ENCODE peak calls at places on chromosomes 12 and 14, in five cellular contexts. Z is GM13977, F is RWPE1, D is brain microvascular endothelial cell, W is PC-9. V is an unnamed sample.
A peak's percentile ranks its signal among the peaks of the same experiment; 100 is the strongest.

GRCh38 chr12:81081726-81082125 is 3.8 kb downstream of the ACSS3 start:
- DNase-seq in F (no peak), D (no peak), W (no peak), Z (no peak), V (no peak)

GRCh38 chr12:54040148-54040494 is 7.3 kb downstream of the HOXC5 start:
- DNase-seq in Z (no peak), F (no peak), D (no peak), W (no peak), V (no peak)

GRCh38 chr12:82857911-82858533 is 171.3 kb downstream of the TMTC2 start:
- DNase-seq in W (no peak), F (peak; percentile 2), Z (no peak), D (no peak), V (no peak)

GRCh38 chr14:61925043-61925442 is 162.8 kb downstream of the SNAPC1 start:
- DNase-seq in F (no peak), D (peak; percentile 28), Z (peak; percentile 17), W (no peak), V (peak; percentile 34)

GRCh38 chr14:103994535-103995184 is 52.3 kb upstream of the RD3L start:
- DNase-seq in F (peak; percentile 48), D (no peak), Z (no peak), W (peak; percentile 69), V (no peak)

GRCh38 chr12:203462-204260 is 10.3 kb downstream of the SLC6A12 start:
- DNase-seq in W (no peak), F (no peak), Z (no peak), D (no peak), V (no peak)

GRCh38 chr12:43540474-43540873 is 11.5 kb downstream of the ADAMTS20 start:
- DNase-seq in Z (no peak), F (no peak), D (no peak), W (no peak), V (no peak)

GRCh38 chr14:98962118-98962517 is 309.9 kb downstream of the BCL11B start:
- DNase-seq in D (no peak), F (no peak), W (no peak), Z (no peak), V (no peak)

GRCh38 chr14:95523051-95523817 is 6.8 kb upstream of the SYNE3 start:
- DNase-seq in Z (no peak), D (no peak), W (no peak), F (no peak), V (peak; percentile 82)

GRCh38 chr14:60381909-60382308 is 104.0 kb downstream of the C14orf39 start:
- DNase-seq in D (no peak), F (no peak), W (peak; percentile 20), Z (no peak), V (no peak)

GRCh38 chr12:75635606-75636444 is 124.4 kb upstream of the KRR1 start:
- DNase-seq in Z (peak; percentile 25), F (no peak), W (no peak), D (peak; percentile 94), V (peak; percentile 54)

GRCh38 chr14:22333408-22334274 is 255.4 kb downstream of the DAD1 start:
- DNase-seq in W (no peak), F (peak; percentile 57), D (peak; percentile 71), Z (no peak), V (no peak)

GRCh38 chr14:104632781-104633180 is 28.2 kb upstream of the TMEM179 start:
- DNase-seq in D (no peak), F (no peak), W (no peak), Z (peak; percentile 16), V (no peak)

GRCh38 chr12:80565276-80565675 is 121.2 kb downstream of the PTPRQ start:
- DNase-seq in D (peak; percentile 25), F (no peak), W (no peak), Z (no peak), V (no peak)

GRCh38 chr12:9667403-9667802 is 2.1 kb upstream of the CLEC2D start:
- DNase-seq in F (no peak), W (no peak), D (no peak), Z (no peak), V (peak; percentile 69)

GRCh38 chr14:93317836-93318807 is 14.7 kb downstream of the BTBD7 start:
- DNase-seq in D (peak; percentile 71), F (peak; percentile 61), W (peak; percentile 37), Z (no peak), V (no peak)

GRCh38 chr14:65824285-65824977 is 411.9 kb downstream of the FUT8 start:
- DNase-seq in F (peak; percentile 54), W (peak; percentile 48), Z (peak; percentile 78), D (peak; percentile 39), V (peak; percentile 68)

GRCh38 chr12:85580562-85581168 is 255.5 kb downstream of the RASSF9 start:
- DNase-seq in D (no peak), W (no peak), F (no peak), Z (no peak), V (no peak)

GRCh38 chr12:101691697-101692096 is 5.7 kb upstream of the CHPT1 start:
- DNase-seq in Z (no peak), W (no peak), F (no peak), D (no peak), V (no peak)

GRCh38 chr12:119710374-119710773 is 42.4 kb downstream of the PRKAB1 start:
- DNase-seq in Z (no peak), W (peak; percentile 69), F (peak; percentile 27), D (no peak), V (no peak)

GRCh38 chr14:80959448-80960006 is 4.1 kb downstream of the TSHR start:
- DNase-seq in D (no peak), Z (peak; percentile 65), F (no peak), W (no peak), V (peak; percentile 84)

GRCh38 chr12:26863515-26863914 is 30.5 kb upstream of the ITPR2 start:
- DNase-seq in Z (no peak), F (no peak), D (no peak), W (no peak), V (peak; percentile 30)

GRCh38 chr14:105377555-105378182 is 20.7 kb upstream of the TEX22 start:
- DNase-seq in W (no peak), D (no peak), F (no peak), Z (no peak), V (no peak)

GRCh38 chr12:8081228-8081920 is 700 bp upstream of the NECAP1 start:
- DNase-seq in F (no peak), W (peak; percentile 9), Z (no peak), D (no peak), V (peak; percentile 51)

GRCh38 chr14:93430889-93431670 is at the start of gene UNC79:
- DNase-seq in D (peak; percentile 1), Z (no peak), F (no peak), W (no peak), V (peak; percentile 18)

GRCh38 chr14:36521598-36522345 is 1.7 kb upstream of the NKX2-1 start:
- DNase-seq in Z (peak; percentile 38), D (no peak), W (no peak), F (no peak), V (no peak)

GRCh38 chr14:36524220-36524837 is 4.3 kb upstream of the NKX2-1 start:
- DNase-seq in W (no peak), Z (peak; percentile 23), F (no peak), D (no peak), V (no peak)

GRCh38 chr14:36522972-36523685 is 3.1 kb upstream of the NKX2-1 start:
- DNase-seq in F (no peak), Z (peak; percentile 6), W (no peak), D (no peak), V (no peak)

GRCh38 chr14:36520601-36521525 is 831 bp upstream of the NKX2-1 start:
- DNase-seq in Z (peak; percentile 76), F (peak; percentile 45), W (peak; percentile 52), D (no peak), V (no peak)

GRCh38 chr14:36522347-36522971 is 2.4 kb upstream of the NKX2-1 start:
- DNase-seq in W (no peak), F (no peak), D (no peak), Z (peak; percentile 25), V (no peak)
- TF ChIP-seq CTCF in W (no peak), F (no peak), D (no peak), Z (no peak), V (no peak)

GRCh38 chr14:32513571-32514009 is 184.5 kb downstream of the AKAP6 start:
- DNase-seq in Z (no peak), W (no peak), F (no peak), D (no peak), V (no peak)
- TF ChIP-seq CTCF in Z (peak; percentile 24), W (peak; percentile 63), F (peak; percentile 63), D (no peak), V (peak; percentile 49)

DNA sequence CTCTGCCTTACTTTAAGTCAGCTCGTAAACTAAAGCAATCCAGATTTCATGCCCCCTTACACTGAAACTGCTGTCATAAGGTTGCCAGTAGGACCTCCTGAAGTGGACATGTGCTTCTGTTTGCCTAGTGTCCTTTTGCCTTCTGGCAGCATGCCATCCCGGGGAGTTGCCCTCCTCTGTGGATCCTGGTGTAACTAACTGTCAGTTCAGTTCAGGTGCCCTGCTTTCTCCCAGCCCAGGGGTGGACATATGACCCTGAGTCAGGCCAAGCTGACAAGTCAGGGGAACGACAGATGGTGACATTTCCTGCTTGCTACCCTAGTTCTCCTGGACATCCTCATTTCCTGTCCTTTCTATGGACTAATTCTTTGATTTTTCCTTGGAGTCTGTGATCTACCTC is 25.6 kb downstream of the AKAP6 start:
- DNase-seq in Z (no peak), W (peak; percentile 4), F (no peak), D (no peak), V (no peak)
- TF ChIP-seq CTCF in Z (no peak), W (no peak), F (no peak), D (no peak), V (no peak)

GRCh38 chr12:34306133-34306830 is 284.0 kb downstream of the ALG10 start:
- DNase-seq in D (no peak), W (no peak), F (no peak), Z (no peak), V (no peak)
- TF ChIP-seq CTCF in D (no peak), W (peak; percentile 31), F (no peak), Z (no peak), V (no peak)

GRCh38 chr12:49296836-49297694 is 2.1 kb downstream of the PRPH start:
- DNase-seq in F (peak; percentile 77), Z (peak; percentile 75), W (peak; percentile 61), D (no peak), V (peak; percentile 41)
- TF ChIP-seq CTCF in F (peak; percentile 50), Z (peak; percentile 15), W (peak; percentile 45), D (peak; percentile 13), V (peak; percentile 66)

DNA sequence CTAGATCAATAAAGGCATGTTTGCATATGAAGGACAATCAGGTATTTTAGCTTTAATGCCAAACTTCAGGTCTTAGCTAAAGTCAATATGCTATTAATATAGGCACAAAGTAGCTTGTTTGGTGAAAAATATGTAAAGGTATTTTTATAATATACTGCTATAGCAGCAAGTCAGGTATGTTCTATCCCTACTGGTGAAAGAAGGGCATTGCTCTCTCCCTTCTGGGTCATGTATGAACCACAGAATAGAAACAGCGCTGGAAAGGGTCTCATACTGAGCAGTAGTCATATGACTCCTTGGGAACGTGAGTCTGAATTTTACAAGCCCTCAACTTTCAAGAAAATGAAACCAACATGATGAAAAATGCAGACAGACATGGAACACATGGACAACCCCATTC is 314.6 kb downstream of the GRIN2B start:
- DNase-seq in F (no peak), W (no peak), D (no peak), Z (no peak), V (no peak)
- TF ChIP-seq CTCF in F (no peak), W (peak; percentile 14), D (no peak), Z (no peak), V (no peak)

GRCh38 chr12:52083638-52083996 is 4.1 kb downstream of the SMIM41 start:
- DNase-seq in D (no peak), W (no peak), Z (no peak), F (no peak), V (no peak)
- TF ChIP-seq CTCF in D (no peak), W (peak; percentile 54), Z (peak; percentile 4), F (no peak), V (peak; percentile 13)